ENCODE peak calls at places on chromosomes 3 and 15, in seven cellular contexts. Q, I, R, E, S, L and M are unnamed samples. For H3K4me1, the result is how much of the 10 kb centered on the place peaks cover.

GRCh38 chr15:31391687-31392671 is 65.3 kb downstream of the KLF13 start:
- DNase-seq in Q (no peak), I (peak), R (peak), E (peak), S (peak), L (peak), M (peak)

GRCh38 chr3:78580691-78581090 is 1187.1 kb downstream of the ROBO1 start:
- DNase-seq in Q (no peak), I (no peak), R (no peak), E (no peak), S (no peak), L (no peak), M (no peak)

GRCh38 chr3:113226491-113226890 is 15.1 kb downstream of the BOC start:
- DNase-seq in Q (no peak), I (no peak), R (no peak), E (no peak), S (no peak), L (no peak), M (no peak)

GRCh38 chr3:14410501-14411165 is 8.2 kb downstream of the SLC6A6 start:
- DNase-seq in Q (no peak), I (no peak), R (peak), E (no peak), S (no peak), L (peak), M (peak)

GRCh38 chr3:185401319-185401955 is 38.5 kb downstream of the MAP3K13 start:
- DNase-seq in Q (no peak), I (no peak), R (no peak), E (no peak), S (no peak), L (no peak), M (no peak)

GRCh38 chr3:23183731-23184130 is 19.4 kb upstream of the UBE2E2 start:
- DNase-seq in Q (no peak), I (peak), R (peak), E (peak), S (no peak), L (no peak), M (no peak)

GRCh38 chr15:79212589-79213139 is 69.9 kb upstream of the ANKRD34C start:
- DNase-seq in Q (no peak), I (peak), R (no peak), E (no peak), S (no peak), L (no peak), M (no peak)

GRCh38 chr3:132071043-132071442 is 36.2 kb upstream of the CPNE4 start:
- DNase-seq in Q (no peak), I (peak), R (no peak), E (no peak), S (no peak), L (no peak), M (no peak)

GRCh38 chr3:14425574-14426304 is 23.3 kb downstream of the SLC6A6 start:
- DNase-seq in Q (no peak), I (no peak), R (no peak), E (no peak), S (no peak), L (no peak), M (no peak)

GRCh38 chr3:149751551-149751950 is 738 bp downstream of the COMMD2 start:
- DNase-seq in Q (no peak), I (peak), R (no peak), E (no peak), S (no peak), L (no peak), M (no peak)

GRCh38 chr3:18382760-18383369 is 42.3 kb downstream of the SATB1 start:
- DNase-seq in Q (no peak), I (peak), R (no peak), E (peak), S (no peak), L (no peak), M (no peak)

GRCh38 chr3:181933052-181933618 is 221.4 kb downstream of the SOX2 start:
- DNase-seq in Q (no peak), I (no peak), R (no peak), E (no peak), S (no peak), L (no peak), M (no peak)

GRCh38 chr3:142808103-142808917 is 80.6 kb downstream of the PCOLCE2 start:
- DNase-seq in Q (no peak), I (no peak), R (no peak), E (no peak), S (no peak), L (no peak), M (no peak)

GRCh38 chr15:51382787-51383186 is 41.3 kb downstream of the GLDN start:
- DNase-seq in Q (no peak), I (peak), R (no peak), E (peak), S (peak), L (no peak), M (no peak)

GRCh38 chr3:130539005-130539404 is 22.0 kb downstream of the COL6A6 start:
- DNase-seq in Q (no peak), I (peak), R (peak), E (peak), S (no peak), L (no peak), M (no peak)

GRCh38 chr3:49591615-49592014 is 37.3 kb downstream of the BSN start:
- DNase-seq in Q (no peak), I (no peak), R (no peak), E (no peak), S (no peak), L (no peak), M (peak)

GRCh38 chr3:122975924-122976293 is 51.7 kb downstream of the SEMA5B start:
- DNase-seq in Q (no peak), I (no peak), R (no peak), E (no peak), S (no peak), L (no peak), M (no peak)

GRCh38 chr3:70393881-70394612 is 81.6 kb upstream of the MDFIC2 start:
- DNase-seq in Q (no peak), I (no peak), R (no peak), E (no peak), S (no peak), L (no peak), M (no peak)

GRCh38 chr3:32323605-32324004 is 68.0 kb upstream of the CMTM7 start:
- DNase-seq in Q (no peak), I (no peak), R (no peak), E (no peak), S (no peak), L (no peak), M (no peak)

GRCh38 chr3:123627673-123628670 is 43.1 kb upstream of the HACD2 start:
- DNase-seq in Q (no peak), I (no peak), R (no peak), E (no peak), S (peak), L (no peak), M (no peak)

GRCh38 chr3:116264546-116265174 is 180.6 kb downstream of the LSAMP start:
- DNase-seq in Q (no peak), I (peak), R (no peak), E (peak), S (no peak), L (no peak), M (no peak)

GRCh38 chr3:43455233-43455632 is 166.6 kb downstream of the ANO10 start:
- DNase-seq in Q (no peak), I (no peak), R (no peak), E (no peak), S (no peak), L (no peak), M (no peak)

GRCh38 chr15:99603828-99604227 is 38.0 kb downstream of the MEF2A start:
- DNase-seq in Q (no peak), I (no peak), R (no peak), E (no peak), S (no peak), L (no peak), M (no peak)

GRCh38 chr3:38054166-38054991 is 15.4 kb downstream of the DLEC1 start:
- DNase-seq in Q (peak), I (no peak), R (peak), E (no peak), S (no peak), L (no peak), M (no peak)

GRCh38 chr3:153070153-153070868 is 91.7 kb upstream of the RAP2B start:
- DNase-seq in Q (no peak), I (no peak), R (no peak), E (no peak), S (no peak), L (no peak), M (no peak)

GRCh38 chr3:193515884-193516438 is 38.7 kb downstream of the ATP13A4 start:
- DNase-seq in Q (no peak), I (no peak), R (no peak), E (no peak), S (no peak), L (no peak), M (no peak)

GRCh38 chr15:43212299-43212698 is 8.5 kb downstream of the EPB42 start:
- DNase-seq in Q (no peak), I (no peak), R (no peak), E (no peak), S (no peak), L (no peak), M (no peak)

GRCh38 chr15:43230640-43231115 is 9.9 kb upstream of the EPB42 start:
- DNase-seq in Q (no peak), I (no peak), R (no peak), E (no peak), S (no peak), L (peak), M (no peak)

GRCh38 chr3:170751083-170751893 is 118.7 kb downstream of the RPL22L1 start:
- DNase-seq in Q (peak), I (no peak), R (peak), E (no peak), S (peak), L (peak), M (peak)

GRCh38 chr3:187807086-187807862 is 62.0 kb upstream of the BCL6 start:
- DNase-seq in Q (no peak), I (no peak), R (no peak), E (peak), S (no peak), L (no peak), M (no peak)

GRCh38 chr3:10445561-10445960 is 59.8 kb downstream of the ATP2B2 start:
- DNase-seq in Q (no peak), I (no peak), R (no peak), E (no peak), S (no peak), L (no peak), M (no peak)

GRCh38 chr15:42118650-42119531 is 24.5 kb upstream of the PLA2G4D start:
- DNase-seq in Q (no peak), I (peak), R (no peak), E (no peak), S (no peak), L (no peak), M (no peak)

GRCh38 chr15:39887832-39888231 is 32.2 kb downstream of the GPR176 start:
- DNase-seq in Q (no peak), I (peak), R (no peak), E (peak), S (no peak), L (no peak), M (no peak)
- TF ChIP-seq CTCF in Q (no peak), I (peak), R (no peak), E (peak), S (peak), L (no peak), M (no peak)

GRCh38 chr15:69236505-69236904 is 62.2 kb upstream of the PAQR5 start:
- DNase-seq in Q (no peak), I (no peak), R (no peak), E (no peak), S (no peak), L (no peak), M (no peak)

GRCh38 chr15:69234676-69235075 is 64.0 kb upstream of the PAQR5 start:
- DNase-seq in Q (no peak), I (no peak), R (no peak), E (no peak), S (no peak), L (no peak), M (no peak)

DNA sequence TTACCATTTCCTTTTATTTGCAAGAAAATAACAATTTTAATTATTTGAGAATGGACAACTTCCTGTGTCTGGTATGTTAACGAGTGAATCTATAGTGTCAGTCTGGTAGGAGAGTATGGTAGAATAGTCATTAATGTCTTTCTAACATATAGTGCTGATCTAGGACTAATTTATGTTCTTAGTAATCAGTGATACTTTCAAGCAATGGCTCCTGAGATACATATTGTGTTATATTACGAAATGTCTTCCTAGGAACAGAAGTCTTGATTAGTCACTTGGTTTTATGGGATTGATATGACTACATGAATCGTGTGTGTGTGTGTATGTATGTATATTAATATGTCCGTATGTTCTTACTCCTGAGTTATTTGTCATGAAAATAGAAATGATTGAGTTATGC is 66.6 kb upstream of the PAQR5 start:
- DNase-seq in Q (no peak), I (no peak), R (no peak), E (no peak), S (no peak), L (no peak), M (no peak)
- H3K4me3 ChIP-seq in Q (no peak), I (no peak), R (no peak), E (no peak), S (no peak), L (no peak), M (no peak)

GRCh38 chr15:78049691-78050440 is 27.6 kb downstream of the TBC1D2B start:
- DNase-seq in Q (no peak), I (no peak), R (no peak), E (no peak), S (no peak), L (no peak), M (no peak)

GRCh38 chr15:78050851-78051250 is 26.7 kb downstream of the TBC1D2B start:
- DNase-seq in Q (no peak), I (no peak), R (no peak), E (no peak), S (no peak), L (no peak), M (no peak)

GRCh38 chr15:78048410-78048946 is 29.0 kb downstream of the TBC1D2B start:
- DNase-seq in Q (no peak), I (no peak), R (no peak), E (no peak), S (no peak), L (no peak), M (no peak)

GRCh38 chr15:78051622-78052405 is 25.7 kb downstream of the TBC1D2B start:
- DNase-seq in Q (no peak), I (no peak), R (no peak), E (no peak), S (no peak), L (no peak), M (no peak)

GRCh38 chr15:78050441-78050809 is 27.1 kb downstream of the TBC1D2B start:
- DNase-seq in Q (no peak), I (no peak), R (no peak), E (no peak), S (no peak), L (no peak), M (no peak)
- H3K4me1 ChIP-seq in Q (under half), I (under half), R (under half), E (under half), S (under half), L (half or more), M (under half)

DNA sequence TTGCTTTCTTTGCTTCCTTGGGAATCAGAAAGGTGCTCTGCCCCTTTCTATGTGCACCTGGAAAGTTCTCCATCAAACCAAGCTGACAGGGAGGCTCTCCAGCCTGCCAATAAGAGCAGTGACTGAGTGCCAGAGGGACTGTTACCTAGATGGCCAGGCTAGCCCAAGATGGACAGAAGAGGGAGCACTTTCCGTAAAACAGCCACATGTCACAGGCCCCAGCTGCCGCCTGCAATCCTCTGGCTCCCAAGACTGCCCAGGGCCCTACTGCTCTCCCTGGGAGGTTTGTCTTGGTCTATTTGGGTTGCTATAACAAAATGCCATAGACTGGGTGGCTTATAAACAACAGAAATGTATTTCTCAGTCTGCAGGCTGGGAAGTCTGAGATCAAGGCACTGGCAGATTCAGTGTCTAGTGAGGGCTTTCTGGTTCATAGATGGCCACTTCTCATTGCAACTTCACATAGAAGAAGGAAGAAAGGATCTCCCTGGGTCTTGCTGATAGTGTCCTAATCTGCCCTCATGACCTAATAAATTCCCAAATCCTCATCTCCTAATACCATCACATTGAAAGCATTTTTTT is 72.3 kb downstream of the TAMM41 start:
- DNase-seq in Q (peak), I (peak), R (peak), E (peak), S (no peak), L (no peak), M (no peak)
- TF ChIP-seq CTCF in Q (no peak), I (peak), R (peak), E (peak), S (peak), L (no peak), M (no peak)

GRCh38 chr3:53188720-53189119 is 27.7 kb downstream of the PRKCD start:
- DNase-seq in Q (no peak), I (no peak), R (no peak), E (no peak), S (no peak), L (no peak), M (no peak)
- H3K4me3 ChIP-seq in Q (no peak), I (no peak), R (no peak), E (no peak), S (no peak), L (no peak), M (no peak)

GRCh38 chr3:125591116-125591755 is 4.1 kb downstream of the OSBPL11 start:
- DNase-seq in Q (no peak), I (peak), R (no peak), E (peak), S (no peak), L (no peak), M (no peak)

GRCh38 chr3:125589743-125590142 is 5.6 kb downstream of the OSBPL11 start:
- DNase-seq in Q (no peak), I (no peak), R (no peak), E (no peak), S (no peak), L (no peak), M (no peak)

GRCh38 chr3:125594581-125595011 is 701 bp downstream of the OSBPL11 start:
- DNase-seq in Q (no peak), I (peak), R (no peak), E (peak), S (no peak), L (peak), M (no peak)

DNA sequence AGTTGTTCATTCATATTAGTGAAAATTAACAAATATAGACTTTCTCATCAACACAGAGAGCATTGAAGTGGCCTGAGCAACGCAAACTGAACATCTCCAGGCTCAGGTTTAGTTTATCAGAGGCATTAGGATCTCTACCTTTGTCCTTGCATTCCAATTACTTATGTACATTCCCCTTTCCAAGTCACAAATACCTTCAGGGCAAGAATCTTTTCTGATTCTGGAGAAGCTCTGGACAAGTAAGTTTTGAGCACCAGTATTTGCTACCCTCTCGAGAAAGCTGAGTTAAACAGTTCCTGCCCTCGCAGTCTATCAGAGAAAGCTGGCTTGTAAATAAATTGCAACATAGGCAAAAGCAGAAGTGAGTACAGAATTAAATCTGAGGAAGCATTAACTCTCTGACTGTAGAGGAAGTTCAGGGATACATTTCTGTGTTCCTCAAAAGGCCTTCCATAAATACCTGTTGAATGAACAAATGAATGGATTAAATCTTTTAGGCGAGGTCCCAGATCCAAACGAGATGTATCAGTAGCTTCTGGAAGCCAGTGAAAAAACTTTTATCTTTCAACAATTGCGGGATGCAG is 1.2 kb downstream of the OSBPL11 start:
- DNase-seq in Q (no peak), I (no peak), R (no peak), E (no peak), S (no peak), L (no peak), M (no peak)
- H3K4me1 ChIP-seq in Q (under half), I (under half), R (under half), E (under half), S (under half), L (under half), M (under half)